ENCODE peak calls at places on chromosomes 5 and 9, in four cellular contexts. B is stimulated activated naive CD4-positive, alpha-beta T cell; Z is dorsolateral prefrontal cortex; H is CD8-positive, alpha-beta memory T cell. W is an unnamed sample.

GRCh38 chr5:173456751-173457171 is 128.5 kb upstream of the STC2 start:
- DNase-seq in B (no peak), Z (no peak), H (no peak), W (no peak)

GRCh38 chr5:73994963-73995362 is 369.0 kb downstream of the ARHGEF28 start:
- DNase-seq in B (no peak), Z (no peak), H (no peak), W (no peak)

GRCh38 chr9:86445636-86446035 is 91.4 kb upstream of the TUT7 start:
- DNase-seq in B (no peak), Z (no peak), H (no peak), W (no peak)

GRCh38 chr5:67047180-67047579 is 149.4 kb downstream of the CD180 start:
- DNase-seq in B (no peak), Z (no peak), H (no peak), W (no peak)

GRCh38 chr5:60507687-60508086 is 192.3 kb downstream of the DEPDC1B start:
- DNase-seq in B (no peak), Z (no peak), H (no peak), W (no peak)

GRCh38 chr9:72306771-72307170 is 58.2 kb downstream of the ZFAND5 start:
- DNase-seq in B (no peak), Z (no peak), H (no peak), W (no peak)

GRCh38 chr9:4769321-4770080 is 23.2 kb upstream of the RCL1 start:
- DNase-seq in B (no peak), Z (no peak), H (no peak), W (peak; percentile 17)

GRCh38 chr9:18745710-18746109 is 271.8 kb downstream of the ADAMTSL1 start:
- DNase-seq in B (no peak), Z (no peak), H (no peak), W (no peak)

GRCh38 chr5:172687983-172688734 is 47.1 kb downstream of the NEURL1B start:
- DNase-seq in B (no peak), Z (no peak), H (no peak), W (no peak)

GRCh38 chr9:104914458-104914857 is 13.5 kb downstream of the ABCA1 start:
- DNase-seq in B (no peak), Z (no peak), H (no peak), W (no peak)

GRCh38 chr5:32390819-32391591 is 53.5 kb downstream of the ZFR start:
- DNase-seq in B (no peak), Z (no peak), H (no peak), W (peak; percentile 23)

GRCh38 chr5:174503461-174504265 is 220.7 kb upstream of the MSX2 start:
- DNase-seq in B (no peak), Z (peak; percentile 75), H (no peak), W (peak; percentile 42)

GRCh38 chr5:97536683-97537082 is 353.6 kb upstream of the RIOK2 start:
- DNase-seq in B (no peak), Z (no peak), H (no peak), W (no peak)

W was measured in dermis microvascular lymphatic vessel endothelial cell.